ENCODE peak calls at places on chromosomes 16 and 17, in four cellular contexts. One of them, this sample, is unnamed.
A peak's percentile ranks its signal among the peaks of the same experiment; 100 is the strongest.

GRCh38 chr16:8831450-8832382 is 34.1 kb downstream of the PMM2 start:
- DNase-seq in AG04450: no peak
- DNase-seq in H7: peak; percentile 74
- DNase-seq in fibroblast of mammary gland: no peak
- DNase-seq in this sample: no peak

GRCh38 chr17:8210761-8211458 is 535 bp upstream of the AURKB start:
- DNase-seq in AG04450: no peak
- DNase-seq in H7: no peak
- DNase-seq in fibroblast of mammary gland: peak; percentile 43
- DNase-seq in this sample: no peak

GRCh38 chr17:6640536-6641373 is at the start of the genes KIAA0753 and TXNDC17:
- DNase-seq in AG04450: peak; percentile 74
- DNase-seq in H7: peak; percentile 92
- DNase-seq in fibroblast of mammary gland: peak; percentile 87
- DNase-seq in this sample: peak; percentile 88

GRCh38 chr17:76540381-76541300 is 797 bp downstream of the PRCD start:
- DNase-seq in AG04450: peak; percentile 87
- DNase-seq in H7: peak; percentile 97
- DNase-seq in fibroblast of mammary gland: peak; percentile 94
- DNase-seq in this sample: peak; percentile 98

GRCh38 chr17:4625181-4625601 is 16.3 kb downstream of the ALOX15 start:
- DNase-seq in AG04450: no peak
- DNase-seq in H7: no peak
- DNase-seq in fibroblast of mammary gland: peak; percentile 19
- DNase-seq in this sample: no peak

GRCh38 chr17:44004761-44005526 is 522 bp downstream of the NAGS start:
- DNase-seq in AG04450: no peak
- DNase-seq in H7: peak; percentile 79
- DNase-seq in fibroblast of mammary gland: no peak
- DNase-seq in this sample: peak; percentile 34

GRCh38 chr16:55045329-55046145 is 114.9 kb downstream of the IRX5 start:
- DNase-seq in AG04450: no peak
- DNase-seq in H7: no peak
- DNase-seq in fibroblast of mammary gland: no peak
- DNase-seq in this sample: no peak

GRCh38 chr17:40070895-40071719 is 8.3 kb downstream of the THRA start:
- DNase-seq in AG04450: no peak
- DNase-seq in H7: peak; percentile 65
- DNase-seq in fibroblast of mammary gland: no peak
- DNase-seq in this sample: no peak

GRCh38 chr16:71722801-71723536 is 1.5 kb downstream of the PHLPP2 start:
- DNase-seq in AG04450: no peak
- DNase-seq in H7: peak; percentile 90
- DNase-seq in fibroblast of mammary gland: peak; percentile 51
- DNase-seq in this sample: peak; percentile 88

GRCh38 chr17:7977805-7978204 is 24.6 kb upstream of the GUCY2D start:
- DNase-seq in AG04450: no peak
- DNase-seq in H7: no peak
- DNase-seq in fibroblast of mammary gland: no peak
- DNase-seq in this sample: no peak

GRCh38 chr16:4936181-4936990 is 562 bp downstream of the PPL start:
- DNase-seq in AG04450: no peak
- DNase-seq in H7: peak; percentile 87
- DNase-seq in fibroblast of mammary gland: no peak
- DNase-seq in this sample: peak; percentile 28

GRCh38 chr17:57940653-57941329 is 14.4 kb downstream of the CUEDC1 start:
- DNase-seq in AG04450: no peak
- DNase-seq in H7: no peak
- DNase-seq in fibroblast of mammary gland: peak; percentile 64
- DNase-seq in this sample: peak; percentile 22

GRCh38 chr17:1153795-1154546 is 25.8 kb downstream of the ABR start:
- DNase-seq in AG04450: peak; percentile 32
- DNase-seq in H7: peak; percentile 93
- DNase-seq in fibroblast of mammary gland: peak; percentile 63
- DNase-seq in this sample: peak; percentile 70

GRCh38 chr16:73890524-73891500 is 405.8 kb upstream of the PSMD7 start:
- DNase-seq in AG04450: no peak
- DNase-seq in H7: peak; percentile 51
- DNase-seq in fibroblast of mammary gland: no peak
- DNase-seq in this sample: no peak

GRCh38 chr16:24409045-24409444 is 130.3 kb upstream of the RBBP6 start:
- DNase-seq in AG04450: no peak
- DNase-seq in H7: peak; percentile 65
- DNase-seq in fibroblast of mammary gland: no peak
- DNase-seq in this sample: no peak

GRCh38 chr16:10509534-10510025 is 70.8 kb downstream of the EMP2 start:
- DNase-seq in AG04450: peak; percentile 65
- DNase-seq in H7: peak; percentile 76
- DNase-seq in fibroblast of mammary gland: peak; percentile 84
- DNase-seq in this sample: peak; percentile 68

GRCh38 chr17:74658620-74659019 is 35.1 kb upstream of the CD300E start:
- DNase-seq in AG04450: no peak
- DNase-seq in H7: no peak
- DNase-seq in fibroblast of mammary gland: no peak
- DNase-seq in this sample: no peak

GRCh38 chr16:360698-361336 is 8.3 kb upstream of the AXIN1 start:
- DNase-seq in AG04450: no peak
- DNase-seq in H7: no peak
- DNase-seq in fibroblast of mammary gland: no peak
- DNase-seq in this sample: no peak

GRCh38 chr16:24151482-24151939 is 104.6 kb upstream of the CACNG3 start:
- DNase-seq in AG04450: no peak
- DNase-seq in H7: peak; percentile 36
- DNase-seq in fibroblast of mammary gland: no peak
- DNase-seq in this sample: no peak

GRCh38 chr17:59277031-59277430 is 54.4 kb upstream of the YPEL2 start:
- DNase-seq in AG04450: no peak
- DNase-seq in H7: no peak
- DNase-seq in fibroblast of mammary gland: no peak
- DNase-seq in this sample: no peak

GRCh38 chr17:17765921-17766320 is 70.9 kb downstream of the SREBF1 start:
- DNase-seq in AG04450: no peak
- DNase-seq in H7: no peak
- DNase-seq in fibroblast of mammary gland: no peak
- DNase-seq in this sample: no peak

GRCh38 chr16:28309811-28310311 is 17.5 kb downstream of the SBK1 start:
- DNase-seq in AG04450: no peak
- DNase-seq in H7: no peak
- DNase-seq in fibroblast of mammary gland: no peak
- DNase-seq in this sample: no peak

GRCh38 chr16:84583995-84584394 is 33.9 kb downstream of the COTL1 start:
- DNase-seq in AG04450: no peak
- DNase-seq in H7: no peak
- DNase-seq in fibroblast of mammary gland: no peak
- DNase-seq in this sample: no peak

GRCh38 chr16:10098991-10099390 is 83.2 kb downstream of the GRIN2A start:
- DNase-seq in AG04450: no peak
- DNase-seq in H7: no peak
- DNase-seq in fibroblast of mammary gland: peak; percentile 32
- DNase-seq in this sample: no peak

GRCh38 chr16:51154271-51155171 is 3.5 kb upstream of the SALL1 start:
- DNase-seq in AG04450: no peak
- DNase-seq in H7: peak; percentile 84
- DNase-seq in fibroblast of mammary gland: no peak
- DNase-seq in this sample: no peak

GRCh38 chr16:21156767-21157467 is 1.6 kb upstream of the LDAF1 start:
- DNase-seq in AG04450: no peak
- DNase-seq in H7: peak; percentile 75
- DNase-seq in fibroblast of mammary gland: peak; percentile 86
- DNase-seq in this sample: peak; percentile 36

GRCh38 chr17:63961355-63962207 is 11.1 kb downstream of the SCN4A start:
- DNase-seq in AG04450: no peak
- DNase-seq in H7: peak; percentile 98
- DNase-seq in fibroblast of mammary gland: peak; percentile 78
- DNase-seq in this sample: peak; percentile 98

GRCh38 chr16:56609463-56609921 is 1.1 kb downstream of the MT2A start:
- DNase-seq in AG04450: no peak
- DNase-seq in H7: peak; percentile 59
- DNase-seq in fibroblast of mammary gland: peak; percentile 92
- DNase-seq in this sample: peak; percentile 64

GRCh38 chr16:10332301-10332700 is 53.6 kb upstream of the ATF7IP2 start:
- DNase-seq in AG04450: no peak
- DNase-seq in H7: no peak
- DNase-seq in fibroblast of mammary gland: no peak
- DNase-seq in this sample: no peak

GRCh38 chr17:70109497-70109896 is 34.5 kb downstream of the KCNJ16 start:
- DNase-seq in AG04450: no peak
- DNase-seq in H7: no peak
- DNase-seq in fibroblast of mammary gland: no peak
- DNase-seq in this sample: no peak

GRCh38 chr16:70730944-70731343 is 45.1 kb upstream of the MTSS2 start:
- DNase-seq in AG04450: no peak
- DNase-seq in H7: no peak
- DNase-seq in fibroblast of mammary gland: no peak
- DNase-seq in this sample: no peak

GRCh38 chr17:35540589-35541404 is 3.3 kb upstream of the SLFN12L start:
- DNase-seq in AG04450: no peak
- DNase-seq in H7: no peak
- DNase-seq in fibroblast of mammary gland: peak; percentile 25
- DNase-seq in this sample: no peak

GRCh38 chr16:85306071-85306792 is 194.0 kb upstream of the CIBAR2 start:
- DNase-seq in AG04450: peak; percentile 32
- DNase-seq in H7: peak; percentile 68
- DNase-seq in fibroblast of mammary gland: peak; percentile 85
- DNase-seq in this sample: no peak

GRCh38 chr16:79329967-79330366 is 270.6 kb downstream of the MAF start:
- DNase-seq in AG04450: no peak
- DNase-seq in H7: no peak
- DNase-seq in fibroblast of mammary gland: no peak
- DNase-seq in this sample: no peak

GRCh38 chr17:38918916-38919315 is 6.5 kb upstream of the LASP1NB start:
- DNase-seq in AG04450: no peak
- DNase-seq in H7: no peak
- DNase-seq in fibroblast of mammary gland: no peak
- DNase-seq in this sample: no peak

GRCh38 chr17:32696426-32696825 is 180.5 kb downstream of the MYO1D start:
- DNase-seq in AG04450: no peak
- DNase-seq in H7: no peak
- DNase-seq in fibroblast of mammary gland: no peak
- DNase-seq in this sample: no peak

GRCh38 chr16:55494994-55495421 is 13.9 kb upstream of the LPCAT2 start:
- DNase-seq in AG04450: peak; percentile 87
- DNase-seq in H7: peak; percentile 66
- DNase-seq in fibroblast of mammary gland: peak; percentile 95
- DNase-seq in this sample: peak; percentile 78

GRCh38 chr16:30649725-30650368 is 913 bp upstream of the PRR14 start:
- DNase-seq in AG04450: no peak
- DNase-seq in H7: no peak
- DNase-seq in fibroblast of mammary gland: no peak
- DNase-seq in this sample: no peak
- H3K4me3 ChIP-seq in AG04450: peak overlapping the region; percentile 50
- H3K4me3 ChIP-seq in H7: peak overlapping the region; percentile 30
- H3K4me3 ChIP-seq in fibroblast of mammary gland: peak overlapping the region; percentile 46
- H3K4me3 ChIP-seq in this sample: no peak overlapping the region

GRCh38 chr16:16158741-16159374 is 64.4 kb downstream of the ABCC6 start:
- DNase-seq in AG04450: no peak
- DNase-seq in H7: no peak
- DNase-seq in fibroblast of mammary gland: peak; percentile 27
- DNase-seq in this sample: no peak
- H3K4me3 ChIP-seq in AG04450: no peak overlapping the region
- H3K4me3 ChIP-seq in H7: no peak overlapping the region
- H3K4me3 ChIP-seq in fibroblast of mammary gland: no peak overlapping the region
- H3K4me3 ChIP-seq in this sample: no peak overlapping the region

DNA sequence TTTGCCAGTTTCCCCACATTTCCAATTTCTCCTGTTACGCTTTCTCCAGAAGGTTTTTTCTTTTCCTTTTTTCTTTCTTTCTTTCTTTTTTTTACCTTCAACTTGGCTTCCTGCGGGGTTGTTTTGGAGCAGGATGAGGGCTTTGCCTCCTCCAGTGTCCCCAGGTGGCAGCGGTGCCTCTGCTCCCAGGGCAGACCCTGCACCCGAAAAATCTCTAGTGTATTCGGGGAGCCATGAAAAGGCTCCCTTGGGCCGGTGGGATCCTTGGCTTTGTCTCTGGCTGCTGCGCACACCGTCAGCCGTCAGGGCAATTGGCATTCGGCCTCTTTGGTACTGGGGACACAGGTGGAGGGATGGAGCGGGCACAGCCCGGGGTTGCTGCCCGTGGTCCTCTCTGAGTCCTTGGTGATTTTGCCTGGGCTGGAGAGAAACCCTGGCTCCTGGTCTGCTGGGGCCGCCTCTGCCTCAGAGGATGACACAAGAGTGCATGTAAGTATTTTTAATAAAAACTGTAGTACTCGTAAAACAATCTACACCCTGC is 846 bp downstream of the ITGB3 start:
- DNase-seq in AG04450: no peak
- DNase-seq in H7: peak; percentile 67
- DNase-seq in fibroblast of mammary gland: no peak
- DNase-seq in this sample: no peak
- H3K4me3 ChIP-seq in AG04450: peak overlapping the region; percentile 78
- H3K4me3 ChIP-seq in H7: peak overlapping the region; percentile 64
- H3K4me3 ChIP-seq in fibroblast of mammary gland: peak overlapping the region; percentile 53
- H3K4me3 ChIP-seq in this sample: peak overlapping the region; percentile 68

DNA sequence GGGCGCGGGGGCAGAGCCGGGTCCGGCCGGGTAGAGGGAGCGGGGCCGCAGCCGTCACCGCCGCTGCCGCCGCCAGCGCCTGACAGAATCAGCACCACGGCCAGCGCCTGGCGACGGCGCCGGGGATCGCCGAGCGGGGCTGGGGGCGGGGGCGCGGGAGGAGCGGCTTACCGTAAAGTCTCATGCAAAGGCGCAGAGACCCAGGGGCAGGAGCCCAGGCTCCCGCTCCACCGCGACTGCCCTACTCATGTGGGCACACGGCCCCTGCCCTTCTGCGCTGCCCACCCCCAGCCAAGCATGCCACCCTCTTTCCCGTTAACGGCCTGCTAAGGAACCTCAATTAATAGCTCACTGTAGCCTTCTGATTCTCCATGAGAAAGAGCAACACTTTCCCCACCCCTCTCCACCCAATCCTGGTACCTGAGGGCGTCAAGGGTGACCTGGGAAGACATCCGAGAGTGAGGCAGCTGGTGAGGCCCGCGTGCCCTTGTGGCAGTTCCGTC is at the start of gene SEZ6:
- DNase-seq in AG04450: peak; percentile 7
- DNase-seq in H7: peak; percentile 97
- DNase-seq in fibroblast of mammary gland: peak; percentile 29
- DNase-seq in this sample: peak; percentile 81
- H3K4me3 ChIP-seq in AG04450: no peak within 1 kb of the TSS
- H3K4me3 ChIP-seq in H7: peak within 1 kb of the TSS; percentile 16
- H3K4me3 ChIP-seq in fibroblast of mammary gland: no peak within 1 kb of the TSS
- H3K4me3 ChIP-seq in this sample: peak within 1 kb of the TSS; percentile 60

GRCh38 chr17:41449008-41449407 is 8.2 kb upstream of the KRT38 start:
- DNase-seq in AG04450: no peak
- DNase-seq in H7: no peak
- DNase-seq in fibroblast of mammary gland: no peak
- DNase-seq in this sample: no peak
- H3K4me3 ChIP-seq in AG04450: no peak overlapping the region
- H3K4me3 ChIP-seq in H7: no peak overlapping the region
- H3K4me3 ChIP-seq in fibroblast of mammary gland: no peak overlapping the region
- H3K4me3 ChIP-seq in this sample: no peak overlapping the region

This sample was measured in BE2C.